ENCODE peak calls at places on chromosomes 6 and 20, in nine cellular contexts. One of them, this sample, is unnamed.

GRCh38 chr20:49344140-49344539 is 66.3 kb upstream of the ZNFX1 start:
- DNase-seq in dorsolateral prefrontal cortex: no peak
- DNase-seq in astrocyte of the cerebellum: no peak
- DNase-seq in endodermal cell: no peak
- DNase-seq in heart left ventricle: no peak
- DNase-seq in HepG2: no peak
- DNase-seq in lower leg skin: no peak
- DNase-seq in neural progenitor cell: no peak
- DNase-seq in CD8-positive, alpha-beta T cell: no peak
- DNase-seq in this sample: no peak

GRCh38 chr20:63665708-63666107 is 7.6 kb downstream of the RTEL1 start:
- DNase-seq in heart left ventricle: no peak
- DNase-seq in CD8-positive, alpha-beta T cell: no peak
- DNase-seq in HepG2: no peak
- DNase-seq in neural progenitor cell: no peak
- DNase-seq in endodermal cell: no peak
- DNase-seq in astrocyte of the cerebellum: no peak
- DNase-seq in dorsolateral prefrontal cortex: no peak
- DNase-seq in lower leg skin: no peak
- DNase-seq in this sample: no peak

GRCh38 chr6:35764238-35764896 is 12.0 kb upstream of the CLPSL2 start:
- DNase-seq in HepG2: no peak
- DNase-seq in heart left ventricle: no peak
- DNase-seq in CD8-positive, alpha-beta T cell: no peak
- DNase-seq in dorsolateral prefrontal cortex: no peak
- DNase-seq in astrocyte of the cerebellum: no peak
- DNase-seq in neural progenitor cell: peak; percentile 79
- DNase-seq in lower leg skin: no peak
- DNase-seq in endodermal cell: peak; percentile 94
- DNase-seq in this sample: no peak

GRCh38 chr20:25623225-25623735 is 534 bp downstream of the NANP start:
- DNase-seq in neural progenitor cell: peak; percentile 41
- DNase-seq in lower leg skin: peak; percentile 88
- DNase-seq in CD8-positive, alpha-beta T cell: peak; percentile 33
- DNase-seq in endodermal cell: peak; percentile 70
- DNase-seq in astrocyte of the cerebellum: no peak
- DNase-seq in dorsolateral prefrontal cortex: no peak
- DNase-seq in heart left ventricle: peak; percentile 65
- DNase-seq in HepG2: peak; percentile 64
- DNase-seq in this sample: peak; percentile 63

GRCh38 chr6:154907293-154907692 is 87.8 kb upstream of the TIAM2 start:
- DNase-seq in endodermal cell: no peak
- DNase-seq in lower leg skin: peak; percentile 48
- DNase-seq in HepG2: no peak
- DNase-seq in heart left ventricle: no peak
- DNase-seq in neural progenitor cell: no peak
- DNase-seq in dorsolateral prefrontal cortex: no peak
- DNase-seq in astrocyte of the cerebellum: no peak
- DNase-seq in CD8-positive, alpha-beta T cell: no peak
- DNase-seq in this sample: no peak

GRCh38 chr6:161164182-161164625 is 109.7 kb downstream of the AGPAT4 start:
- DNase-seq in HepG2: no peak
- DNase-seq in lower leg skin: peak; percentile 59
- DNase-seq in heart left ventricle: no peak
- DNase-seq in neural progenitor cell: no peak
- DNase-seq in endodermal cell: no peak
- DNase-seq in CD8-positive, alpha-beta T cell: no peak
- DNase-seq in astrocyte of the cerebellum: no peak
- DNase-seq in dorsolateral prefrontal cortex: no peak
- DNase-seq in this sample: no peak

GRCh38 chr6:167778497-167779122 is 48.1 kb upstream of the AFDN start:
- DNase-seq in dorsolateral prefrontal cortex: no peak
- DNase-seq in HepG2: no peak
- DNase-seq in endodermal cell: no peak
- DNase-seq in astrocyte of the cerebellum: no peak
- DNase-seq in CD8-positive, alpha-beta T cell: no peak
- DNase-seq in heart left ventricle: no peak
- DNase-seq in lower leg skin: peak; percentile 76
- DNase-seq in neural progenitor cell: no peak
- DNase-seq in this sample: no peak

GRCh38 chr20:37521091-37521771 is at the start of gene NNAT:
- DNase-seq in HepG2: no peak
- DNase-seq in neural progenitor cell: no peak
- DNase-seq in astrocyte of the cerebellum: no peak
- DNase-seq in dorsolateral prefrontal cortex: no peak
- DNase-seq in heart left ventricle: no peak
- DNase-seq in lower leg skin: peak; percentile 76
- DNase-seq in CD8-positive, alpha-beta T cell: no peak
- DNase-seq in endodermal cell: no peak
- DNase-seq in this sample: no peak

GRCh38 chr6:64908104-64908503 is 798.9 kb downstream of the EYS start:
- DNase-seq in neural progenitor cell: no peak
- DNase-seq in dorsolateral prefrontal cortex: no peak
- DNase-seq in astrocyte of the cerebellum: no peak
- DNase-seq in HepG2: no peak
- DNase-seq in heart left ventricle: no peak
- DNase-seq in endodermal cell: no peak
- DNase-seq in lower leg skin: peak; percentile 67
- DNase-seq in CD8-positive, alpha-beta T cell: no peak
- DNase-seq in this sample: no peak

GRCh38 chr20:25541676-25542075 is 43.7 kb downstream of the NINL start:
- DNase-seq in endodermal cell: no peak
- DNase-seq in dorsolateral prefrontal cortex: no peak
- DNase-seq in heart left ventricle: no peak
- DNase-seq in CD8-positive, alpha-beta T cell: no peak
- DNase-seq in lower leg skin: peak; percentile 32
- DNase-seq in astrocyte of the cerebellum: no peak
- DNase-seq in neural progenitor cell: no peak
- DNase-seq in HepG2: no peak
- DNase-seq in this sample: no peak

GRCh38 chr6:138331444-138331843 is 46.3 kb upstream of the SMIM28 start:
- DNase-seq in astrocyte of the cerebellum: no peak
- DNase-seq in endodermal cell: no peak
- DNase-seq in CD8-positive, alpha-beta T cell: no peak
- DNase-seq in HepG2: no peak
- DNase-seq in neural progenitor cell: no peak
- DNase-seq in heart left ventricle: no peak
- DNase-seq in lower leg skin: no peak
- DNase-seq in dorsolateral prefrontal cortex: no peak
- DNase-seq in this sample: no peak

GRCh38 chr6:78999737-79000136 is 78.3 kb downstream of the PHIP start:
- DNase-seq in heart left ventricle: no peak
- DNase-seq in dorsolateral prefrontal cortex: no peak
- DNase-seq in HepG2: no peak
- DNase-seq in astrocyte of the cerebellum: no peak
- DNase-seq in CD8-positive, alpha-beta T cell: no peak
- DNase-seq in endodermal cell: no peak
- DNase-seq in lower leg skin: no peak
- DNase-seq in neural progenitor cell: no peak
- DNase-seq in this sample: no peak

GRCh38 chr6:2896741-2897140 is 6.4 kb downstream of the SERPINB9 start:
- DNase-seq in astrocyte of the cerebellum: no peak
- DNase-seq in CD8-positive, alpha-beta T cell: no peak
- DNase-seq in HepG2: no peak
- DNase-seq in lower leg skin: peak; percentile 9
- DNase-seq in heart left ventricle: no peak
- DNase-seq in endodermal cell: peak; percentile 33
- DNase-seq in neural progenitor cell: no peak
- DNase-seq in dorsolateral prefrontal cortex: no peak
- DNase-seq in this sample: no peak

GRCh38 chr6:2902470-2902762 is 693 bp downstream of the SERPINB9 start:
- DNase-seq in lower leg skin: no peak
- DNase-seq in heart left ventricle: no peak
- DNase-seq in endodermal cell: no peak
- DNase-seq in dorsolateral prefrontal cortex: no peak
- DNase-seq in astrocyte of the cerebellum: no peak
- DNase-seq in CD8-positive, alpha-beta T cell: no peak
- DNase-seq in neural progenitor cell: no peak
- DNase-seq in HepG2: no peak
- DNase-seq in this sample: no peak

GRCh38 chr6:2900821-2901644 is 2.1 kb downstream of the SERPINB9 start:
- DNase-seq in endodermal cell: no peak
- DNase-seq in astrocyte of the cerebellum: no peak
- DNase-seq in neural progenitor cell: no peak
- DNase-seq in CD8-positive, alpha-beta T cell: no peak
- DNase-seq in lower leg skin: no peak
- DNase-seq in dorsolateral prefrontal cortex: peak; percentile 55
- DNase-seq in HepG2: no peak
- DNase-seq in heart left ventricle: no peak
- DNase-seq in this sample: no peak

GRCh38 chr6:2900221-2900807 is 2.8 kb downstream of the SERPINB9 start:
- DNase-seq in lower leg skin: no peak
- DNase-seq in neural progenitor cell: no peak
- DNase-seq in dorsolateral prefrontal cortex: no peak
- DNase-seq in HepG2: no peak
- DNase-seq in astrocyte of the cerebellum: no peak
- DNase-seq in CD8-positive, alpha-beta T cell: no peak
- DNase-seq in heart left ventricle: no peak
- DNase-seq in endodermal cell: no peak
- DNase-seq in this sample: no peak

DNA sequence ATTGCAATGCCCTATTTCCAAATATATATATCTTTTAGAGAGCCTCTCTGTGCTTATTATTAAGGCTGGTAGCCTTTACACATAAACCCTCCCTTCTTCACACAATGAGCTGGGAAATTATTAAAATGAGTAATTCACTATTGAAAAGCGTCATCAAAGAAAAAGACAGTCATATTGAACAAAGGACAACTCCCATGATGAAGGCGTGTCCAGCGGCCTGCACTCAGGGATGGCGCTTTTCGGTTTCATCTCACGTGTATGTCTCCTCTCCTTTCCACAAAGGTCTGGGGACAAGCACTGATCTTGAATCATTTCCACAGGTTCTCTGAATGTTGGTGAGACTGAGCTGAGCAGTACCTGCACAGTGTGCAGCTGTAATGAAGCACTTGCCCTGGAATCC is 3.5 kb downstream of the SERPINB9 start:
- DNase-seq in dorsolateral prefrontal cortex: no peak
- DNase-seq in CD8-positive, alpha-beta T cell: no peak
- DNase-seq in lower leg skin: no peak
- DNase-seq in HepG2: no peak
- DNase-seq in neural progenitor cell: no peak
- DNase-seq in astrocyte of the cerebellum: no peak
- DNase-seq in heart left ventricle: no peak
- DNase-seq in endodermal cell: peak; percentile 40
- DNase-seq in this sample: peak; percentile 85
- H3K4me3 ChIP-seq in dorsolateral prefrontal cortex: no peak overlapping the region
- H3K4me3 ChIP-seq in CD8-positive, alpha-beta T cell: peak overlapping the region; percentile 90
- H3K4me3 ChIP-seq in lower leg skin: no peak overlapping the region
- H3K4me3 ChIP-seq in HepG2: no peak overlapping the region
- H3K4me3 ChIP-seq in neural progenitor cell: no peak overlapping the region
- H3K4me3 ChIP-seq in astrocyte of the cerebellum: no peak overlapping the region
- H3K4me3 ChIP-seq in heart left ventricle: no peak overlapping the region
- H3K4me3 ChIP-seq in endodermal cell: peak overlapping the region; percentile 85
- H3K4me3 ChIP-seq in this sample: peak overlapping the region; percentile 80

DNA sequence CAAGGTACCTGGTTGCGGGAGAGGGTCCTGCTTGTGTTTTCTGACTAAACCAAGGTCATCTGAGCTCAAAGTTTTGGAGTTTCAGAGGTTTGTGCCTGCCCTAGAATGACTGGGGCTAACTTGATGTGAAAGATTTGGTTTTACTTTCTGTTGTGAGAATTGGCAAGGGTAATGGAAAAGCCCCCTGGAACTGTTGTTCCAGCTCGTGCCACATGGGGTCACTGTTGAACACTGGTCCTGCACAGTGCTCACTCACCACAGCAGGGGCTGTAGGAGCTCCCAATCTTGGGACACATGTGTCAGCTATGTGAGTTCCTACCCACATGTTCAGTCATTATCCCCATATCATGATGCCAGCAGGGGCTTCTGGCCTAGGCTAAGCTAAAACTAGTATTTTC is 6.5 kb downstream of the TGM6 start:
- DNase-seq in HepG2: peak; percentile 48
- DNase-seq in dorsolateral prefrontal cortex: no peak
- DNase-seq in astrocyte of the cerebellum: no peak
- DNase-seq in lower leg skin: peak; percentile 78
- DNase-seq in neural progenitor cell: peak; percentile 69
- DNase-seq in heart left ventricle: no peak
- DNase-seq in endodermal cell: peak; percentile 94
- DNase-seq in CD8-positive, alpha-beta T cell: peak; percentile 21
- DNase-seq in this sample: peak; percentile 76
- TF ChIP-seq CTCF in HepG2: peak; percentile 79
- TF ChIP-seq CTCF in dorsolateral prefrontal cortex: no peak
- TF ChIP-seq CTCF in astrocyte of the cerebellum: peak; percentile 43
- TF ChIP-seq CTCF in lower leg skin: no peak
- TF ChIP-seq CTCF in neural progenitor cell: peak; percentile 82
- TF ChIP-seq CTCF in heart left ventricle: peak; percentile 9
- TF ChIP-seq CTCF in endodermal cell: peak; percentile 90
- TF ChIP-seq CTCF in CD8-positive, alpha-beta T cell: peak; percentile 29
- TF ChIP-seq CTCF in this sample: peak; percentile 57

DNA sequence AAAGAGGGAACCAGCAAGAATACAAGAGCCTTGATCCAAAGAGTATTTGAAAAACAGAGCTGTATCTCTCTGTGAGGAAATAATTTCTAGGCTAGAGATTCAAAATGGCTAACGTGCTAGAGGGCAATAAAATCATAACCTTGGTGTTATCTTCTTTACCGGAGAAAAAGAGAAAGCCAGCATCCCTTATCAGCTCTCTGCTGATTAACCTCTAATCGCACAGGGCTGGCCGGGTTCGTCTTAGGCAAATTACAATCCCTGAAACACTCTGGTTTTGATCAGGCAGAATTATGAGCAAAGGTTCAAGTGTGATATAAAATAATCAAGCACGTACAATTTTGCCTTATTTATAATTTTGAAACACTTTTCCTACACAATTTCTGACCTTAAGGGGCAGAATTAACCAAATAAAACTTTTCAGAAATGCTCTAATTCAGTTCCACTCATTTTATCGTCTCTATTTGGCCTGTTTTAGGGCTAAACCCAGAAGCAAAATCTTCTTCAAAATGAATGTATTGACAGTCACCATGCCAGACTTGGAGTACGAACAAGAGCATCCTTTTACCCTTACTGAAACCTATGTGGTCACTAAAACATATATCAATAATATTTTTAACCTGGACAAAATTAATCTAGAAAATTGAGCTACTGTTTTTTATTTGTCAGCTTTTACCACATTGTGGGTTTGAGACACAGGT is 13.7 kb downstream of the PSMB9 start:
- DNase-seq in astrocyte of the cerebellum: no peak
- DNase-seq in endodermal cell: no peak
- DNase-seq in heart left ventricle: no peak
- DNase-seq in CD8-positive, alpha-beta T cell: no peak
- DNase-seq in lower leg skin: no peak
- DNase-seq in HepG2: no peak
- DNase-seq in neural progenitor cell: no peak
- DNase-seq in dorsolateral prefrontal cortex: no peak
- DNase-seq in this sample: no peak
- H3K4me3 ChIP-seq in astrocyte of the cerebellum: no peak overlapping the region
- H3K4me3 ChIP-seq in endodermal cell: no peak overlapping the region
- H3K4me3 ChIP-seq in heart left ventricle: no peak overlapping the region
- H3K4me3 ChIP-seq in CD8-positive, alpha-beta T cell: no peak overlapping the region
- H3K4me3 ChIP-seq in lower leg skin: no peak overlapping the region
- H3K4me3 ChIP-seq in HepG2: no peak overlapping the region
- H3K4me3 ChIP-seq in neural progenitor cell: no peak overlapping the region
- H3K4me3 ChIP-seq in dorsolateral prefrontal cortex: no peak overlapping the region
- H3K4me3 ChIP-seq in this sample: no peak overlapping the region

GRCh38 chr6:20212392-20213111 is at the start of gene MBOAT1:
- DNase-seq in lower leg skin: peak; percentile 97
- DNase-seq in dorsolateral prefrontal cortex: peak; percentile 50
- DNase-seq in astrocyte of the cerebellum: peak; percentile 66
- DNase-seq in neural progenitor cell: peak; percentile 83
- DNase-seq in CD8-positive, alpha-beta T cell: peak; percentile 48
- DNase-seq in endodermal cell: peak; percentile 94
- DNase-seq in HepG2: peak; percentile 38
- DNase-seq in heart left ventricle: peak; percentile 97
- DNase-seq in this sample: peak; percentile 93
- TF ChIP-seq CTCF in lower leg skin: no peak
- TF ChIP-seq CTCF in dorsolateral prefrontal cortex: peak; percentile 35
- TF ChIP-seq CTCF in astrocyte of the cerebellum: no peak
- TF ChIP-seq CTCF in neural progenitor cell: no peak
- TF ChIP-seq CTCF in CD8-positive, alpha-beta T cell: no peak
- TF ChIP-seq CTCF in endodermal cell: peak; percentile 31
- TF ChIP-seq CTCF in HepG2: peak; percentile 29
- TF ChIP-seq CTCF in heart left ventricle: no peak
- TF ChIP-seq CTCF in this sample: peak; percentile 10